ENCODE peak calls at places on chromosomes 2 and 18, in nine cellular contexts. W, K, Y, Z, A, S, C, M and L are unnamed samples.

GRCh38 chr2:203498161-203498560 is 36.9 kb downstream of the RAPH1 start:
- DNase-seq in W (peak), K (no peak), Y (no peak), Z (no peak), A (no peak), S (no peak), C (no peak), M (peak), L (no peak)

GRCh38 chr18:48364146-48364545 is 45.0 kb downstream of the ZBTB7C start:
- DNase-seq in W (no peak), K (no peak), Y (no peak), Z (no peak), A (no peak), S (no peak), C (no peak), M (no peak), L (no peak)

GRCh38 chr2:28160986-28161425 is 231.7 kb upstream of the FOSL2 start:
- DNase-seq in W (peak), K (no peak), Y (no peak), Z (no peak), A (no peak), S (no peak), C (no peak), M (peak), L (no peak)

GRCh38 chr18:37243756-37244155 is 321.8 kb downstream of the CELF4 start:
- DNase-seq in W (no peak), K (no peak), Y (no peak), Z (no peak), A (no peak), S (no peak), C (no peak), M (no peak), L (no peak)

GRCh38 chr2:239666855-239667376 is 266.1 kb upstream of the HDAC4 start:
- DNase-seq in W (no peak), K (no peak), Y (no peak), Z (no peak), A (no peak), S (no peak), C (no peak), M (no peak), L (no peak)

GRCh38 chr2:206820755-206821154 is 55.3 kb downstream of the FASTKD2 start:
- DNase-seq in W (no peak), K (no peak), Y (no peak), Z (no peak), A (no peak), S (no peak), C (no peak), M (no peak), L (no peak)

GRCh38 chr2:72757177-72757775 is 68.6 kb downstream of the EXOC6B start:
- DNase-seq in W (no peak), K (no peak), Y (no peak), Z (no peak), A (no peak), S (no peak), C (no peak), M (no peak), L (no peak)

GRCh38 chr18:77053616-77054287 is 78.8 kb downstream of the MBP start:
- DNase-seq in W (no peak), K (no peak), Y (no peak), Z (no peak), A (no peak), S (no peak), C (no peak), M (no peak), L (peak)

GRCh38 chr2:112184121-112184520 is 45.9 kb downstream of the FBLN7 start:
- DNase-seq in W (no peak), K (no peak), Y (no peak), Z (no peak), A (no peak), S (no peak), C (no peak), M (no peak), L (no peak)

GRCh38 chr18:48818329-48819254 is 132.2 kb downstream of the SMAD7 start:
- DNase-seq in W (no peak), K (no peak), Y (no peak), Z (peak), A (no peak), S (no peak), C (no peak), M (no peak), L (peak)

GRCh38 chr2:6054394-6054732 is 362.2 kb downstream of the SOX11 start:
- DNase-seq in W (no peak), K (no peak), Y (no peak), Z (no peak), A (no peak), S (no peak), C (no peak), M (no peak), L (no peak)

GRCh38 chr2:2859164-2859563 is 518.5 kb downstream of the EIPR1 start:
- DNase-seq in W (no peak), K (no peak), Y (no peak), Z (no peak), A (no peak), S (no peak), C (no peak), M (no peak), L (no peak)

GRCh38 chr2:26461601-26462023 is 16.3 kb downstream of the OTOF start:
- DNase-seq in W (no peak), K (no peak), Y (no peak), Z (no peak), A (no peak), S (no peak), C (no peak), M (no peak), L (peak)

GRCh38 chr18:58195278-58195721 is 151.3 kb downstream of the NEDD4L start:
- DNase-seq in W (no peak), K (no peak), Y (peak), Z (no peak), A (peak), S (no peak), C (peak), M (no peak), L (no peak)

GRCh38 chr18:58856881-58857280 is 7.8 kb upstream of the ZNF532 start:
- DNase-seq in W (peak), K (no peak), Y (no peak), Z (no peak), A (no peak), S (no peak), C (no peak), M (peak), L (no peak)

GRCh38 chr18:3447035-3447894 is 2.7 kb upstream of the TGIF1 start:
- DNase-seq in W (peak), K (peak), Y (no peak), Z (no peak), A (peak), S (no peak), C (peak), M (peak), L (peak)

GRCh38 chr2:150732491-150732890 is 245.0 kb upstream of the RND3 start:
- DNase-seq in W (no peak), K (no peak), Y (no peak), Z (no peak), A (no peak), S (no peak), C (no peak), M (no peak), L (no peak)